ENCODE peak calls at places on chromosomes 13 and 19, in ten cellular contexts. C, O, A, V, R, B, L, N, J and P are unnamed samples.

GRCh38 chr19:34260771-34261173 is 6.4 kb downstream of the GARRE1 start:
- DNase-seq in C (no peak), O (peak; percentile 67), A (peak; percentile 68), V (no peak), R (no peak), B (no peak), L (no peak), N (no peak), J (no peak), P (no peak)

GRCh38 chr13:20340136-20340758 is 108.1 kb upstream of the GJB6 start:
- DNase-seq in C (no peak), O (no peak), A (no peak), V (no peak), R (no peak), B (no peak), L (no peak), N (no peak), J (no peak), P (no peak)

GRCh38 chr13:108435393-108436149 is 166.1 kb downstream of the TNFSF13B start:
- DNase-seq in C (no peak), O (no peak), A (no peak), V (no peak), R (no peak), B (no peak), L (no peak), N (no peak), J (no peak), P (no peak)

GRCh38 chr19:35851213-35852028 is 883 bp downstream of the NPHS1 start:
- DNase-seq in C (no peak), O (peak; percentile 64), A (peak; percentile 91), V (no peak), R (no peak), B (no peak), L (no peak), N (no peak), J (no peak), P (no peak)

GRCh38 chr19:51094696-51095279 is 12.1 kb upstream of the KLK14 start:
- DNase-seq in C (no peak), O (peak; percentile 63), A (peak; percentile 89), V (peak; percentile 45), R (no peak), B (no peak), L (no peak), N (no peak), J (peak; percentile 62), P (no peak)

GRCh38 chr19:41755328-41755913 is at the start of gene CEACAM6:
- DNase-seq in C (peak; percentile 23), O (no peak), A (peak; percentile 51), V (no peak), R (no peak), B (no peak), L (no peak), N (no peak), J (peak; percentile 47), P (no peak)

GRCh38 chr19:9914315-9915207 is 21.8 kb downstream of the OLFM2 start:
- DNase-seq in C (peak; percentile 32), O (peak; percentile 67), A (peak; percentile 96), V (peak; percentile 72), R (peak; percentile 58), B (peak; percentile 84), L (peak; percentile 79), N (peak; percentile 65), J (peak; percentile 76), P (peak; percentile 35)

GRCh38 chr19:16000024-16000687 is 51.3 kb downstream of the OR10H4 start:
- DNase-seq in C (no peak), O (no peak), A (no peak), V (no peak), R (no peak), B (no peak), L (no peak), N (no peak), J (no peak), P (no peak)

GRCh38 chr19:28221736-28222135 is 991.2 kb downstream of the UQCRFS1 start:
- DNase-seq in C (no peak), O (no peak), A (peak; percentile 57), V (no peak), R (no peak), B (no peak), L (no peak), N (no peak), J (no peak), P (no peak)

GRCh38 chr19:28218728-28219127 is 994.2 kb downstream of the UQCRFS1 start:
- DNase-seq in C (no peak), O (no peak), A (no peak), V (no peak), R (no peak), B (no peak), L (no peak), N (no peak), J (no peak), P (no peak)

GRCh38 chr19:28213476-28214082 is 999.4 kb downstream of the UQCRFS1 start:
- DNase-seq in C (no peak), O (no peak), A (no peak), V (no peak), R (no peak), B (no peak), L (no peak), N (no peak), J (no peak), P (no peak)

DNA sequence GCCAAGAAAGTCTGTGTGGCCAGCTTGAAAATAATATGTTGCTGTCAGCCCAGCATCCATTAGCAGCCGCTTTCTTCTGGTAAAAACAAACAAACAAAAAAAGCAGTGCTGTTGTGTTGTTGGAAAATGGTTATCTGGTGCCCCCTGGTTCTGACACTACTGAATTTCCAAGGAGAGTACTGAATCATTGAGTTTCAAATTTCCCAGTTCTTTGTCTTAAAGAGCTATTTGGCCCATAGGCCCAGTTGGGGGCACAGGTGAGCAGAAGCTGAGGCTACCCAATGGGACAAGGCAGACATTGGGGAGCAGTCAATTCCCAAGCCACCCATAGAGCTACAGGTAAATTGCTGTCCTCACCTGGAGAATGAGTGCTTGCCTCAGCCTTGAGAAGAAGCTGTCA is 995.9 kb downstream of the UQCRFS1 start:
- DNase-seq in C (no peak), O (no peak), A (peak; percentile 75), V (no peak), R (no peak), B (no peak), L (no peak), N (no peak), J (no peak), P (no peak)
- TF ChIP-seq CTCF in C (no peak), O (no peak), A (peak; percentile 75), V (no peak), R (no peak), B (no peak), L (no peak), N (no peak), J (no peak), P (no peak)

DNA sequence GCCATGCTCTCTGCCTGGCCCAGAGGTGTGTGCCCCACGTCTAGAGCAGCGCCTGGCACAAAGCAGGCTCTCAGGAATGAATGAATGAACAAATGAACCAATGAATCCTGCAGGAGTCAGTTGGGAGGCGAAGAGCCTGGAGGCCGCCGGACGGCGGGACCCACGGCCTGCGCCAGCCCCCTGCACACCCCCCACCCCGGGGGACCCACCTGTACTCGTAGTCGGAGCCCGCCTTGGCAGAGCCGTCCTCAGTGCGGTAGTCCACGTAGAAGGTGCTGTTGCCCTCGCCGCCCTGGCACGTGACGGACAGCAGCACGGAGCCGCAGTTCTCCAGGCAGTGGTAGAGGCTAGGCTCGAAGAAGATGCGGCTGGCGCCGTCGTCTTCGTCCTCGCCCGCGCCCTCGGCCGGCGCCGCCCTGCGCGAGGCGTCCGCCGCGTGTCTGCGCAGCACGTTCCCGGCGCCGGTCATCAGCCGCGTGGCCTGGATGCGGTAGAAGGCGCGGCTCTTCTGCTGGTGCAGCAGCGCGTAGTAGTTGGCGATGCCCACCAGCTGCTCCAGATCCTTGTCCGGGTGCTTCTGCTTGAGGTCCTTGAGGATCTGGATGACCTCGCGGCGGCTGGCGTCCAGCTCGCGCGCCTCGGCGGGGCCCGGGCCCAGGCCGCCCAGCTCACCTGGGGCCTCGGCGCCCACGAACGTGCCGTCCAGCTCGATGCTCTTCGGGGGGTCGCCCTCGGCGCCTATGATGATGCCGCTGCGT is 14.8 kb downstream of the SLC8A2 start:
- DNase-seq in C (no peak), O (no peak), A (no peak), V (no peak), R (no peak), B (no peak), L (no peak), N (no peak), J (no peak), P (no peak)
- TF ChIP-seq CTCF in C (no peak), O (no peak), A (no peak), V (no peak), R (no peak), B (no peak), L (no peak), N (no peak), J (no peak), P (no peak)

GRCh38 chr13:42873081-42873480 is 91.7 kb downstream of the FAM216B start:
- DNase-seq in C (no peak), O (no peak), A (no peak), V (no peak), R (no peak), B (no peak), L (no peak), N (no peak), J (no peak), P (no peak)

GRCh38 chr13:42876270-42876714 is 94.9 kb downstream of the FAM216B start:
- DNase-seq in C (no peak), O (no peak), A (peak; percentile 58), V (no peak), R (no peak), B (no peak), L (no peak), N (no peak), J (no peak), P (no peak)

GRCh38 chr13:42878721-42879120 is 97.3 kb downstream of the FAM216B start:
- DNase-seq in C (no peak), O (no peak), A (no peak), V (no peak), R (no peak), B (no peak), L (no peak), N (no peak), J (no peak), P (no peak)

GRCh38 chr13:42876810-42877550 is 95.6 kb downstream of the FAM216B start:
- DNase-seq in C (no peak), O (no peak), A (no peak), V (no peak), R (no peak), B (peak; percentile 80), L (no peak), N (no peak), J (no peak), P (no peak)

DNA sequence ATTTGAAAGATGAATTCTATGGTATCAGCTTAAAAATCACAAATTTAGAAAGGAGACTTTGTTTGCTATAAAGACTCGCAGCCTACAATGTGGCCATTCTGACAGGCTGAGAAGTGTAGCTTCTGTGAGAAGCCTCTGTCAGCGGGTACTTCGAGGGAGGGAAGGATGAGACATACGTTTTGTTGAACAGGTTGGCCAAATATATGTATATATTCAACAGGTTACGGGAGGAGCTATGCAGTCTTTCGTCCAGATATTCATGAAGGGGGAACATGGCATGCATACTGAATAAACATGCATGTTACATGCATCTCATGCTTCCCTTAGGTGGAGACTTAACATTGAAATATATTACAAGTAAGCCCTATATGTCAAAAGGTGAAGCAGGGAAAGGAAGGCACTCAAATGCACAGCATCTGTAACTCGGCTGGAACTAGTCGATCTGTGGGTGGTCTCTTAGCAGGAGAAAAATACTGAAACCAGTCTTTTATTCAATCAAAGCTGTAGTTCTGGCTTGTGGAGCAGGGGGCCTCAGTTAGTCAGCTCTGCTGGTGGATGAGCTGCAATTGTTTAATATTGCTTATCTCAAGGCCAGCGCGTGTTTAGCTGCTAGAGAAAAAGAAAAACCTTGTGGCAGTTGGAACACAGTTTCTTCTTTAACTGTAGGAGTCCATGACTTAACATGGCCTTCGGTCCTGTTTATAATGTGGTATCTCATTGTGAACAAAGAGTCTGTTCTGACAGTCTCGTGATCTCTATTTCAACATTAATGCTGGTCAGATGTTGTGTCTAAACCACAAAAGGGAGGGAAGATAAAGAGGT is 94.3 kb downstream of the FAM216B start:
- DNase-seq in C (no peak), O (peak; percentile 56), A (peak; percentile 85), V (no peak), R (no peak), B (no peak), L (no peak), N (no peak), J (no peak), P (no peak)
- TF ChIP-seq CTCF in C (no peak), O (peak; percentile 44), A (peak; percentile 69), V (no peak), R (no peak), B (no peak), L (no peak), N (no peak), J (no peak), P (no peak)

DNA sequence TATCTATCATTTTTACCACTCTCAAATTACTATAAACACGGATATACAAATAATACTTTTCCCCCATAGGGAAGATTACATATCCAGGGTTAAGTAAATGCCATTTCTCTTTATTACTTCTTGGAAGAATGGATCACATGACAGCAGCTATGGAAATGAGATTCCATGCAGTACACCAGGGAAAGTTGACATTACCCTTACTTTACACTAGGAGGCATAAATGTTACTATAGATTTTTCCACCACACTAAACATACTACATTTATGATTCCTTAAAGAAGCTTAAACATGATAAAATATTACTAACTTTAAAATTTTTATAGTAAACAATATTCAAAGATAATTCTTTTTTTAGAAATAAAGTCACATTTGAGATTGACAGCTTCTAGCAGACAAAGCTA is 611.4 kb downstream of the PCDH9 start:
- DNase-seq in C (no peak), O (no peak), A (no peak), V (no peak), R (no peak), B (peak; percentile 53), L (no peak), N (no peak), J (peak; percentile 16), P (no peak)
- TF ChIP-seq CTCF in C (no peak), O (peak; percentile 49), A (peak; percentile 77), V (peak; percentile 26), R (no peak), B (peak; percentile 61), L (no peak), N (peak; percentile 22), J (peak; percentile 34), P (no peak)